ENCODE peak calls at places on chromosomes 1 and 21, in five cellular contexts. U is uterus, H is heart right ventricle, P is tibial nerve, D is A549. R is an unnamed sample. For H3K4me1, the result is how much of the 10 kb centered on the place peaks cover.

GRCh38 chr1:64765826-64766225 is 21.0 kb downstream of the RAVER2 start:
- DNase-seq in D (no peak), P (no peak), H (no peak), U (no peak), R (no peak)

GRCh38 chr1:204344665-204345064 is 15.1 kb downstream of the PLEKHA6 start:
- DNase-seq in U (no peak), H (no peak), D (no peak), P (peak), R (no peak)

GRCh38 chr1:65039066-65039465 is 72.7 kb upstream of the JAK1 start:
- DNase-seq in P (no peak), H (no peak), U (no peak), D (no peak), R (no peak)

GRCh38 chr1:161113915-161114314 is 3.9 kb downstream of the PFDN2 start:
- DNase-seq in P (no peak), U (no peak), D (no peak), H (no peak), R (no peak)

GRCh38 chr1:9149837-9150581 is 21.1 kb upstream of the GPR157 start:
- DNase-seq in D (no peak), U (no peak), H (peak), P (no peak), R (no peak)

GRCh38 chr1:64469121-64469520 is 808 bp upstream of the CACHD1 start:
- DNase-seq in P (no peak), H (no peak), D (no peak), U (no peak), R (no peak)

GRCh38 chr1:88983791-88984552 is 8.5 kb downstream of the KYAT3 start:
- DNase-seq in D (peak), P (no peak), U (no peak), H (no peak), R (peak)

GRCh38 chr1:92817986-92818764 is 13.7 kb upstream of the RPL5 start:
- DNase-seq in U (no peak), H (no peak), P (peak), D (peak), R (peak)

GRCh38 chr1:33010946-33011731 is 25.5 kb downstream of the AK2 start:
- DNase-seq in H (no peak), P (peak), U (peak), D (no peak), R (no peak)

GRCh38 chr1:151327903-151328674 is 873 bp upstream of the PI4KB start:
- DNase-seq in H (peak), U (peak), P (no peak), D (peak), R (peak)

GRCh38 chr1:157095091-157095490 is 4.5 kb downstream of the ETV3L start:
- DNase-seq in U (no peak), D (no peak), P (no peak), H (no peak), R (no peak)

GRCh38 chr1:199161319-199161680 is 522.5 kb downstream of the PTPRC start:
- DNase-seq in H (no peak), P (no peak), D (no peak), U (no peak), R (no peak)

GRCh38 chr1:158095737-158096335 is 84.9 kb upstream of the CD1D start:
- DNase-seq in U (no peak), H (no peak), D (peak), P (peak), R (no peak)

GRCh38 chr1:173043253-173043652 is 7.5 kb downstream of the TNFSF18 start:
- DNase-seq in H (no peak), P (no peak), U (no peak), D (no peak), R (no peak)

DNA sequence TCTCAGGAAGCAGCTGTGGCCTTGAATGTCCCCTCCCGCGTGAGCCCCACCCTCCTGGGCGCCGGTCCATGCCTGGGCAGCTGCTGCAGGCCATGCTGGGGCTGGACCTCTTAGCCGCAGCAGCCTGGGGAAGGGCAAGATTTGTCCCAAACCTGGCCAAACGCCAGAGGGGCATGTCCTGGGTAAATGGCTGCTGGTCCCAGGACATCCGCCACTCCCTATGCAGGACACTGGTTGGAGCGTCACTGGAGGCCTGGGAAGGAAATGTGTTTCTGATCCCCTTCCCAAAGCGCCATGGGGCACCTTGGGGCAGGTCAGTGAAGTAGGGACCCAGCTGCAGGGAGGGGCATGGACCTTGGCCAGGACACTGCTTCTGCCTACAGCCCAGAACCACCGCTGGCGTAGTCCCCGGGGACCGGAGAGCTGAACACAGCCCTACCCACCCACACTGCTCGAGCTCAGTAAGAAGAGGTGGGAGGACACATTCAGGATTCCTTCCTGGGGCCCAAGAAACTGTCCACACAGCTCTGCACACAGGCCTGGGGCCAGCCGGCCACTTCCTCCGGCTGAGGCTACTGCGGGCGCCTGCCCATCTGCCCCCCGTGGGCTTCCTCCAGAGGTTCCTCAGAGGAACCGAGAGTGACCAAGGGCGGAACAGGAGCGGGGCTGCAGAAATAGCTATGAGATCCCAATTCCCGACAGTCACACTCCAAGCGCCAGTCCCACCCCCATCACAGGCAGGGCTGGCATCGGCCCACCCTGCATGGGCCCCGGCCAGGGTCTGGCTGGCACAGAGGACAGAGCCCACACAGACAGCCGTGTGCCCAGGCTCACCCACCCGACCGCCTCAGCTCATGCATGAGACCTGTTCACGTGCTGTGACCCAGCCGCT is 10.8 kb upstream of the PLEKHG5 start:
- DNase-seq in H (peak), P (peak), U (peak), D (no peak), R (no peak)
- H3K4me3 ChIP-seq in H (peak), P (no peak), U (no peak), D (no peak), R (no peak)

GRCh38 chr1:57431400-57431799 is 7.5 kb upstream of the DAB1 start:
- DNase-seq in P (no peak), U (no peak), H (no peak), D (no peak), R (no peak)
- H3K27ac ChIP-seq in P (no peak), U (no peak), H (no peak), D (no peak), R (no peak)

DNA sequence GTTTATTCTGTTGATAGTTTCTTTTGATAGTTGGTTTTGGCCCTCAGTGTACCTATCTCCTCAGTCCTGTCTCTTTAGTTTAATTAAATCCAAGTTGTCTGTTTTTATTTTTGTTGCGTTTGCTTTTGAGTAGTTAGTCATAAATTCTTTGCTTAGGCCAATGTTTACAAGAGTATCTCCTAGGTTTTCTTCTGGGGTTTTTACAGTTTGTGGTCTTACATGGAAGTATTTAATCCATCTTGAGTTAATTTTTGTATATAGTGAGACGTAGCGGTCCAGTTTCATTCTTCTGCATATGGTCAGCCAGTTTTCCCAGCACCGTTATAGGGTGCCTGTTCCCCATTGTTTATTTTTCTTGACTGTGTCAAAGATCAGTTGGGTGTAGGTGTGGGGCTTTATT is 139.4 kb downstream of the POU2F1 start:
- DNase-seq in U (no peak), H (no peak), D (no peak), P (no peak), R (no peak)
- H3K4me1 ChIP-seq in U (under half), H (under half), D (under half), P (under half), R (under half)

GRCh38 chr21:38639782-38640750 is 141.8 kb upstream of the ERG start:
- DNase-seq in D (no peak), U (no peak), H (no peak), P (no peak), R (no peak)
- H3K4me3 ChIP-seq in D (no peak), U (no peak), H (no peak), P (no peak), R (no peak)

GRCh38 chr1:200699871-200700270 is 30.2 kb upstream of the DDX59 start:
- DNase-seq in D (no peak), H (no peak), P (no peak), U (no peak), R (no peak)
- H3K27ac ChIP-seq in D (no peak), H (no peak), P (no peak), U (no peak), R (no peak)

GRCh38 chr1:66176012-66176715 is 357.8 kb upstream of the SGIP1 start:
- DNase-seq in H (no peak), P (no peak), D (no peak), U (no peak), R (no peak)

GRCh38 chr1:66176828-66177227 is 357.1 kb upstream of the SGIP1 start:
- DNase-seq in H (no peak), D (no peak), P (no peak), U (no peak), R (no peak)

GRCh38 chr1:66175107-66175506 is 358.8 kb upstream of the SGIP1 start:
- DNase-seq in D (no peak), U (no peak), P (no peak), H (no peak), R (no peak)

GRCh38 chr1:66177483-66177882 is 356.5 kb upstream of the SGIP1 start:
- DNase-seq in U (no peak), H (no peak), D (no peak), P (no peak), R (no peak)

GRCh38 chr1:66175581-66175980 is 358.4 kb upstream of the SGIP1 start:
- DNase-seq in D (no peak), P (no peak), H (no peak), U (no peak), R (no peak)
- H3K4me1 ChIP-seq in D (half or more), P (under half), H (under half), U (under half), R (under half)

DNA sequence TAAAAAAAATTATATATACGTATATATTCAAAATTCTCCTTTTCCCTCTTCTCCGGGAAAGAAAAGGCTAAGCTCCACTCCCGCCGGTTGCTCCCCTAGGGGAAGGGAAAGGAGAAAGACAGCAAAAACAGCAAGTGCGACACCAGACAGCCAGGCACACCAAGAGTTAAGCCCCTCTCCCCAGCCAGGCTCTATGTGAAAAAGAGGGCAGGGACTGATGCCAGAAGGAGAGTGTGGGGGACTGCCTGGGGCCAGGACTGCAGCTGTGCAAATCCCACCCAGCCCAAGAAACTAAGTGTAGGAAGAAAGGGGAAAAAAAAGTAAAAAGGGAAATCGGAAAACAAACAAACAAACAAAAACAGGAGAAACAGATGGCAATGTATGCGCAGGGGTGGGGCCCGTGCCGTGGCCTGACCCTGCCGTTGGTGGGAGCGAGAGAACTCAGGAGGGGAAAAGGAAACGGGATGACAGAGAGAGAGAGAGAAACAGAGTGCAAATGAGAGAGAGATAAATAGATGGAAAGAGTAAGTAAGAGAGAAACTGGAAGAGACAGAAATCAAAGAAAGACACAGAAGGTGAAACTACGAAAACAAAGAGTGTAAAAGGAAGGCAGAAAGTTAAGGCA is 27.6 kb upstream of the FMO1 start:
- DNase-seq in D (no peak), U (no peak), P (no peak), H (no peak), R (no peak)
- H3K4me3 ChIP-seq in D (no peak), U (no peak), P (no peak), H (peak), R (no peak)

DNA sequence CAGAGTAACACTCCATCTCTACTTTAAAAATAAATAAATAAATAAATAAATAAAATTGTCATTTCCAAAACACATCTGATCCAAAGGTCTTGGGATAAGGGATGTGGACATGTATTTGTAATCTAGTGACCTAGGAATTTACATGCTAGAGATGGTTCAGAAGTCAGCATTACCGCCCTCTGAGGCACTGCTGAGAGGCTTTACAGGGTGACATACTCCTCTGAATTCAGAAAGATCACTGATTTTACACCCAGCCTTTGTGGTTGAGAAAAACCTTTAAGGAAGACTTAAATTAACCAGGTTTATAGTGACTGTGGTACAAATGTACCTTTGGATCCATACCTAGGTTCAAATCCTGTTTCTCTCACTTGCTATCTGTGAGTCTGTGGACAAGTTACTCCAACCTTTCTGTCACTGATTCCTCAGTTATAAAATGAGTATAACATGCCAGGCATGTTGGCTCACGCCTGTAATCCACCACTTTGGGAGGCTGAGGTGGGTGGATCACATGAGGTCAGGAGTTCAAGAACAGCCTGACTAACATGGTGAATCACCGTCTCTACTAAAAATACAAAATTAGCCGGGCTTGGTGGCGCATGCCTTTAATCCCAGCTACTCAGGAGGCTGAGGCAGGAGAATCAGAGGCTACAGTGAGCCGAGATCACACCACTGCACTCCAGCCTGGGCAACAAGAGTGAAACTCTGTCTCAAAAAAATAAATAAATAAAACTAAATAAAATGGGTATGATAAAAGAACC is 20.1 kb downstream of the OSBPL9 start:
- DNase-seq in H (no peak), U (peak), D (no peak), P (peak), R (no peak)
- H3K27ac ChIP-seq in H (no peak), U (peak), D (peak), P (peak), R (no peak)

DNA sequence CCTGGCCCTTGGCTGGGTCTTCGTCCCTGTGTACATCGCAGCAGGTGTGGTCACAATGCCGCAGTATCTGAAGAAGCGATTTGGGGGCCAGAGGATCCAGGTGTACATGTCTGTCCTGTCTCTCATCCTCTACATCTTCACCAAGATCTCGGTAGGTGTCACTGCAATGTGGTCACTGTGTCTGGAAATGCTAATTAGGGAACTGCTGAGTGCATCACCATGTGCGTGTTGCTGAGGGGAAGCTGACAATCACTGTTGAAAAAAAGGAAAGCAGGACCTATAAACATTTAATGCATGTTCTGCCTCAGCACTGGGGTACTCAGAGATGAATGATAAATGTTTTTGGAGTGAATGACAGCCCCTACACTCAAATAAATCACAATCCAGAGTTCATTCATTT is 6.8 kb downstream of the SLC5A9 start:
- DNase-seq in U (no peak), H (no peak), D (no peak), P (no peak), R (no peak)
- H3K4me1 ChIP-seq in U (under half), H (under half), D (under half), P (under half), R (under half)

GRCh38 chr1:24584103-24584764 is 28.3 kb downstream of the NCMAP start:
- DNase-seq in H (no peak), D (no peak), P (no peak), U (no peak), R (no peak)

GRCh38 chr1:24588573-24588972 is 32.7 kb downstream of the NCMAP start:
- DNase-seq in D (no peak), U (no peak), H (no peak), P (no peak), R (no peak)

GRCh38 chr1:24589200-24589599 is 33.3 kb downstream of the NCMAP start:
- DNase-seq in H (no peak), D (no peak), U (no peak), P (no peak), R (no peak)

GRCh38 chr1:24586119-24586518 is 30.2 kb downstream of the NCMAP start:
- DNase-seq in D (no peak), H (no peak), U (no peak), P (no peak), R (no peak)

GRCh38 chr1:24586970-24587820 is 31.3 kb downstream of the NCMAP start:
- DNase-seq in D (peak), U (no peak), P (peak), H (no peak), R (peak)
- H3K4me3 ChIP-seq in D (no peak), U (no peak), P (no peak), H (no peak), R (no peak)

R was measured in CD4-positive, alpha-beta memory T cell.